ENCODE peak calls at places on chromosomes 3 and 15, in four cellular contexts. P is GM12878, C is GM12891, A is HL-60. T is an unnamed sample.

GRCh38 chr3:5240740-5241139 is 53.2 kb downstream of the EDEM1 start:
- DNase-seq in P (no peak), C (no peak), A (no peak), T (no peak)

GRCh38 chr3:129013491-129013891 is 12.4 kb downstream of the EFCC1 start:
- DNase-seq in P (no peak), C (no peak), A (no peak), T (peak; percentile 68)

GRCh38 chr15:39623550-39623931 is 42.7 kb downstream of the THBS1 start:
- DNase-seq in P (peak; percentile 83), C (no peak), A (no peak), T (no peak)

GRCh38 chr3:19457449-19457848 is 309.1 kb downstream of the KCNH8 start:
- DNase-seq in A (no peak), C (no peak), P (no peak), T (no peak)

GRCh38 chr3:12228461-12228860 is 60.4 kb upstream of the PPARG start:
- DNase-seq in A (no peak), C (no peak), P (no peak), T (no peak)

GRCh38 chr15:100997442-100997841 is 78.3 kb downstream of the LRRK1 start:
- DNase-seq in C (no peak), A (no peak), P (no peak), T (no peak)

GRCh38 chr3:44886561-44886960 is 12.2 kb downstream of the TGM4 start:
- DNase-seq in C (no peak), A (no peak), P (no peak), T (no peak)

GRCh38 chr3:82384176-82384575 is 622.7 kb upstream of the GBE1 start:
- DNase-seq in C (no peak), A (no peak), P (no peak), T (no peak)

GRCh38 chr3:50464578-50464977 is 38.9 kb downstream of the CACNA2D2 start:
- DNase-seq in P (no peak), A (no peak), C (no peak), T (no peak)

GRCh38 chr3:52403271-52403841 is 41.5 kb downstream of the SEMA3G start:
- DNase-seq in A (no peak), C (no peak), P (no peak), T (no peak)

GRCh38 chr15:80578206-80578595 is 116.9 kb upstream of the ABHD17C start:
- DNase-seq in P (no peak), A (no peak), C (no peak), T (no peak)

GRCh38 chr3:37905987-37906674 is 44.5 kb downstream of the CTDSPL start:
- DNase-seq in P (no peak), C (no peak), A (no peak), T (no peak)

GRCh38 chr3:134652409-134652831 is 1.6 kb upstream of the KY start:
- DNase-seq in A (no peak), P (no peak), C (no peak), T (no peak)

GRCh38 chr3:192897005-192897404 is 20.7 kb downstream of the MB21D2 start:
- DNase-seq in P (no peak), C (no peak), A (no peak), T (no peak)

GRCh38 chr15:90930861-90931629 is 1.3 kb downstream of the HDDC3 start:
- DNase-seq in A (no peak), C (no peak), P (no peak), T (peak; percentile 60)

DNA sequence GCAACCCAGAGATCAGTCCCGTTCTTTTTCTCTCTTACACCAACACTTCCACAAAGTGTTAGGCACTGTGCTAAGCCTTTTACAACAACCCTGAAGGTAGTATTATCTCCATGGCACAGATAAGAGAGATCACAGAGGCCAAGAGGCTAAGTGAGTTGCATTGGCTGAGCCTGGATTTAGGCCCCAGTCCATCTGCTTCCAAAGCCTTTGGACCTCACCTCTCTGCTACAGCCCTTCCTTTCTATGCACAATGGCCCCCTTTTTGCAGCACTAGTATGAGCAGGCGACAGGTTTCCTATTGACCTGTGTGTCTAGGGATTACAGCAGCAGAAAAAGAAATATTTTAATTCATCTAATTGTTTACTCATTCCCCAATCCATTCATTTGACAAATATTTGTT is 76.2 kb downstream of the CRYGS start:
- DNase-seq in A (no peak), C (no peak), P (no peak), T (no peak)
- TF ChIP-seq SPI1 in A (no peak), C (no peak), P (no peak), T (no peak)

DNA sequence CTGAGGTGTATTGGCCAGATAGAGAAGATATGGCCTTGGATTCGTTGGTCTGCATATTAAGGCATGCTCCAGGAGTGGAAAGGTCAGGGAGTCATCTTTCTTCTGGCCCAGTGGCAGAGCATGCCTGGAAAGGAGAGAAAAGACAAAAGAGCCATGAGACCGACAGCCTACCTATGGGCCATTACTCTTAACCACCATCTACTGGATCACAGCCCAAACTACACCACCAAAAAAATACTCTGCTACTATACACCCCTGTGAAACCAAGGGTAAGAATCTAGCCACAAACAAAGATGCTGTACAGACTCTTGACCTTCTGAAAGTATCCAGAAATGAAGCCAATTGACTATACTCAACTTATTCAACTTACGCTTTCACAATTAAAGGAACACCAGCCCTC is 96.1 kb upstream of the PLSCR5 start:
- DNase-seq in A (no peak), P (no peak), C (no peak), T (no peak)
- TF ChIP-seq SPI1 in A (no peak), P (no peak), C (no peak), T (no peak)

GRCh38 chr15:74489518-74490338 is 28.8 kb upstream of the UBL7 start:
- DNase-seq in A (peak; percentile 58), C (peak; percentile 55), P (peak; percentile 53), T (peak; percentile 84)
- TF ChIP-seq SPI1 in A (no peak), C (peak; percentile 53), P (no peak), T (no peak)

GRCh38 chr15:38535451-38536200 is 29.0 kb downstream of the RASGRP1 start:
- DNase-seq in C (no peak), P (no peak), A (no peak), T (no peak)

GRCh38 chr15:38538328-38539007 is 26.1 kb downstream of the RASGRP1 start:
- DNase-seq in C (no peak), P (no peak), A (no peak), T (no peak)

GRCh38 chr15:38534691-38535090 is 29.9 kb downstream of the RASGRP1 start:
- DNase-seq in A (no peak), P (no peak), C (no peak), T (no peak)

GRCh38 chr15:38533926-38534325 is 30.7 kb downstream of the RASGRP1 start:
- DNase-seq in C (no peak), P (no peak), A (no peak), T (no peak)

DNA sequence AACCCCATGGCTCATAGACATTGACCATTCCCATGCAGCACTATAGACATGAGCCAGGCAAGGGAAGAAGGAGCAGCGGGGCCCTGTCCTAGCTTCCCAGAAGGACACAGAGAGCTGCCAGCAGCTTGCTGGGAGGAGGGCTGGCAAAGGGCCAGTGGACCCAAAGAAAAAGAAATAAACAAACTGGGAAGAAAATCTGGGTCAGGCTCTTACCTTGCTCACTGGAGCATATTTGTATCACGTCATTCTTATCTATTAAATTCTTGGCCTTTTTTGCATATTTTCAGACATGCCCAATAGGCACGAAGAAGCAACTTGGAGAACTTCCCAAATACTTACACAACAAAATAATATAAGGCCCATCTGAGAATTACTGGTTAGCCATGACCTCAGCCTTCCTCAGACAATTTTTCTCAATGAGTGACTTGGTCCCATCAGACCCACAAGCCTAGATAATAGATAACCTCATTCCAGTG is 28.4 kb downstream of the RASGRP1 start:
- DNase-seq in C (no peak), P (no peak), A (no peak), T (no peak)
- TF ChIP-seq SPI1 in C (no peak), P (no peak), A (no peak), T (no peak)

GRCh38 chr3:67433109-67433508 is 221.3 kb downstream of the SUCLG2 start:
- DNase-seq in A (no peak), C (no peak), P (no peak), T (no peak)

GRCh38 chr3:67437789-67438188 is 216.6 kb downstream of the SUCLG2 start:
- DNase-seq in P (no peak), C (no peak), A (no peak), T (no peak)

GRCh38 chr3:67437090-67437489 is 217.3 kb downstream of the SUCLG2 start:
- DNase-seq in A (no peak), C (no peak), P (no peak), T (no peak)
- TF ChIP-seq SPI1 in A (no peak), C (no peak), P (no peak), T (no peak)

GRCh38 chr3:114756506-114757279 is 390.4 kb downstream of the ZBTB20 start:
- DNase-seq in A (no peak), C (no peak), P (no peak), T (no peak)
- TF ChIP-seq SPI1 in A (no peak), C (no peak), P (no peak), T (no peak)

DNA sequence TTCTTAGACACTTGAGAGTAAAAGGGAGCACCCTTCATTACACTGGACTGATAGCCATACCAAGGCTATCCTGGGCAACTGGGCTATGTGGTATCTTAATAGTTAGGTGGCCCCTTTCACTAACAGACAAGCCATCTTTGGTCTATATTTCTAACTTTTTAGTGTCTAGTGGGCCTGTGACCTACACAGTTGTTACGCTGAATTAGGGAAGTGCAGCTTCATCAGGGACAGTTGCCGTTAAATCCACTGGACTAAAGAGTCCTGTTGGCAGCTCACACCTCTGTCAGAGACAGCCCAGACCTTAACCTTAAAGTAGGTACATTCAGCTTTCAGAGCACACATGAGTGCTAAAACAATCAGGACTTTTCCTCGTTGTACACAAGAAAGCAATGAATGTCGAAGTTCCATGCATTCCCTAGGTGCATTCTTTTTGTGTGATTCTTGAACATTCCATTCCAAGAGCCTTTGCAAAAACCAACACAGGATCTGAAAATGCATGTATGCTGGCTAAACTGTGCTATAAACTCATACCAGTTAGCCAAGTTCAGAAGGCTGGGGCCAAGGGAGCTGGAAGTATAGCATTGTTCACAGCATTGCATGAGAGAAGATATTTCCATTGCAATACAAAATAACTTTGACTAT is 230.2 kb upstream of the EIF1B start:
- DNase-seq in P (no peak), A (no peak), C (no peak), T (no peak)
- TF ChIP-seq SPI1 in P (no peak), A (peak; percentile 6), C (no peak), T (peak; percentile 70)

GRCh38 chr15:63197626-63198025 is 8.2 kb downstream of the RAB8B start:
- DNase-seq in A (no peak), P (no peak), C (no peak), T (no peak)

GRCh38 chr15:63200464-63201242 is 11.2 kb downstream of the RAB8B start:
- DNase-seq in A (no peak), P (no peak), C (no peak), T (no peak)

GRCh38 chr15:63198752-63199250 is 9.4 kb downstream of the RAB8B start:
- DNase-seq in P (no peak), A (no peak), C (no peak), T (no peak)

GRCh38 chr15:63196846-63197245 is 7.4 kb downstream of the RAB8B start:
- DNase-seq in C (no peak), P (no peak), A (no peak), T (no peak)

GRCh38 chr15:63198315-63198714 is 8.9 kb downstream of the RAB8B start:
- DNase-seq in P (no peak), A (peak; percentile 72), C (no peak), T (no peak)
- TF ChIP-seq SPI1 in P (no peak), A (no peak), C (no peak), T (no peak)

GRCh38 chr15:45640610-45641009 is 5.8 kb downstream of the SQOR start:
- DNase-seq in A (no peak), C (no peak), P (no peak), T (no peak)
- TF ChIP-seq SPI1 in A (no peak), C (no peak), P (no peak), T (no peak)

T was measured in K562.